ENCODE peak calls at places on chromosomes 13 and 19, in ten cellular contexts. X is GM23248, B is gastrocnemius medialis, P is mammary epithelial cell, T is transverse colon, O is tibial artery, I is breast epithelium, H is PC-3, M is thoracic aorta, U is heart left ventricle. V is an unnamed sample. For H3K9me3, the result is how much of the 10 kb centered on the place peaks cover.

GRCh38 chr13:27379694-27380596 is 44.5 kb upstream of the GTF3A start:
- DNase-seq in X (peak), H (peak), U (peak), B (no peak), T (peak), O (peak), M (no peak), P (peak), I (peak), V (no peak)

GRCh38 chr13:33466262-33466661 is 180.7 kb upstream of the STARD13 start:
- DNase-seq in X (no peak), U (no peak), O (no peak), T (no peak), H (no peak), M (no peak), B (no peak), P (no peak), I (no peak), V (no peak)

GRCh38 chr13:25232937-25233515 is 54.3 kb downstream of the MTMR6 start:
- DNase-seq in H (peak), P (peak), U (no peak), B (no peak), T (no peak), M (no peak), O (no peak), I (no peak), X (peak), V (no peak)

GRCh38 chr19:18894254-18895037 is 1.5 kb downstream of the CERS1 start:
- DNase-seq in X (peak), O (no peak), H (no peak), I (no peak), M (no peak), U (no peak), T (no peak), P (no peak), B (no peak), V (no peak)

GRCh38 chr19:42132851-42133528 is 744 bp upstream of the POU2F2 start:
- DNase-seq in X (peak), B (no peak), H (peak), T (peak), U (peak), P (peak), M (no peak), I (peak), O (peak), V (no peak)

GRCh38 chr13:22357132-22357531 is 686.3 kb downstream of the FGF9 start:
- DNase-seq in U (no peak), P (no peak), O (no peak), X (no peak), H (no peak), T (no peak), M (no peak), I (no peak), B (no peak), V (no peak)

GRCh38 chr13:25286308-25286968 is 850 bp downstream of the MTMR6 start:
- DNase-seq in T (peak), I (no peak), O (no peak), X (peak), U (peak), H (peak), B (no peak), M (no peak), P (peak), V (no peak)

GRCh38 chr13:22561581-22561980 is 619.2 kb upstream of the SGCG start:
- DNase-seq in I (no peak), U (no peak), H (no peak), P (no peak), X (no peak), O (no peak), B (no peak), T (no peak), M (no peak), V (no peak)

GRCh38 chr13:92967923-92968322 is 258.7 kb upstream of the GPC6 start:
- DNase-seq in X (peak), H (peak), B (no peak), U (no peak), M (no peak), O (no peak), I (no peak), T (no peak), P (peak), V (no peak)

GRCh38 chr13:33258437-33259193 is 26.9 kb downstream of the STARD13 start:
- DNase-seq in X (peak), P (no peak), U (no peak), B (no peak), M (no peak), I (no peak), T (no peak), H (no peak), O (no peak), V (no peak)

GRCh38 chr19:27709496-27709895 is 1503.5 kb downstream of the UQCRFS1 start:
- DNase-seq in B (no peak), M (no peak), I (no peak), H (no peak), X (no peak), P (no peak), U (no peak), T (no peak), O (no peak), V (no peak)

GRCh38 chr19:16619456-16619855 is 8.5 kb downstream of the MED26 start:
- DNase-seq in I (no peak), T (no peak), U (peak), B (no peak), O (no peak), P (peak), H (no peak), M (no peak), X (peak), V (no peak)

GRCh38 chr19:14004619-14005380 is 1.3 kb downstream of the RFX1 start:
- DNase-seq in H (no peak), X (peak), B (peak), O (peak), P (peak), T (peak), U (peak), I (peak), M (no peak), V (no peak)

GRCh38 chr13:72121466-72121865 is 254.5 kb upstream of the DACH1 start:
- DNase-seq in T (no peak), H (no peak), U (no peak), I (no peak), B (no peak), X (no peak), O (no peak), P (no peak), M (no peak), V (no peak)

GRCh38 chr19:31146546-31147183 is 202.6 kb downstream of the TSHZ3 start:
- DNase-seq in H (no peak), T (no peak), O (no peak), I (no peak), M (no peak), U (no peak), X (peak), B (no peak), P (peak), V (no peak)

GRCh38 chr13:36329355-36329754 is 16.8 kb downstream of the SPART start:
- DNase-seq in X (no peak), B (no peak), O (no peak), U (no peak), M (no peak), T (no peak), H (no peak), I (no peak), P (no peak), V (no peak)
- H3K9me3 ChIP-seq in X (under half), B (under half), O (under half), U (under half), M (under half), T (under half), H (under half), I (under half), P (under half), V (under half)

DNA sequence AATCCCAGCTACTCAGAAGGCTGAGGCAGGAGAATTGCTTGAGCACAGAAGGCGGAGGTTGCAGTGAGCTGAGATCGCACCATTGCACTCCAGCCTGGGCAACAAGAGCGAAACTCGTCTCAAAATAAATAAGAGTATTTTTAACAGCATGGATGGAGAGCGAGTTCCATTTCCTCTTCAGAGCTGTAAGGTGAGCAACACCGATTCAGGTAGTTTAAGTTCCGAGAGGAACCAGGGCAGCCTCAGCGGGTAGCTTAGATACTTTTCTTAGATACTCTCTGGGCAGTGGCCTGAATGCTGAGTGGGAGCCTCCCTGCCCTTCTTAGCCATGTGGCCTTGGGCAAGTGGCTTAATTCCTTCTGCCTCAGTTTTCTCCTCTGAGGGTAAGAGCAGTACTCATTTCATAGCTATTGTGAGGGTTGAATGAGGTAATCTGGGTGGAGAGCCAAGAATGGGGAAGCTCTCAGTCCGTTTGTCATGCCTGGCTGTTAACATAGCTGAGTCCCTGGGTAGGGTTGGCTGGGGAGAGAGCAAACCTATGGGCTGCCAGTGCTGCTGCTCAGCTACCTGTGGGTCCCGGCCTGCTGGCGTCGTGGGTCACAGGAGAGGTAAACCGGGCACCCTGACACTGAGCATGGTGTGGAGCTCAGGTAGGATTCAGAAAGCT is 4.1 kb downstream of the ATP11A start:
- DNase-seq in M (no peak), H (peak), T (no peak), U (no peak), B (peak), O (peak), P (peak), X (peak), I (no peak), V (peak)
- H3K27ac ChIP-seq in M (no peak), H (no peak), T (no peak), U (peak), B (peak), O (no peak), P (no peak), X (peak), I (no peak), V (no peak)

GRCh38 chr19:55907286-55907685 is 24.9 kb downstream of the NLRP13 start:
- DNase-seq in I (no peak), M (no peak), H (no peak), O (no peak), X (no peak), T (no peak), B (no peak), P (no peak), U (no peak), V (no peak)

GRCh38 chr19:55907746-55908145 is 24.4 kb downstream of the NLRP13 start:
- DNase-seq in I (no peak), B (no peak), X (no peak), U (no peak), P (no peak), O (no peak), M (no peak), H (no peak), T (no peak), V (no peak)

GRCh38 chr19:55913643-55914268 is 18.4 kb downstream of the NLRP13 start:
- DNase-seq in P (no peak), M (no peak), U (no peak), I (no peak), X (no peak), B (no peak), H (peak), T (no peak), O (no peak), V (no peak)

GRCh38 chr19:55912916-55913315 is 19.2 kb downstream of the NLRP13 start:
- DNase-seq in T (no peak), O (no peak), B (no peak), X (no peak), I (no peak), H (no peak), M (no peak), U (no peak), P (no peak), V (no peak)

DNA sequence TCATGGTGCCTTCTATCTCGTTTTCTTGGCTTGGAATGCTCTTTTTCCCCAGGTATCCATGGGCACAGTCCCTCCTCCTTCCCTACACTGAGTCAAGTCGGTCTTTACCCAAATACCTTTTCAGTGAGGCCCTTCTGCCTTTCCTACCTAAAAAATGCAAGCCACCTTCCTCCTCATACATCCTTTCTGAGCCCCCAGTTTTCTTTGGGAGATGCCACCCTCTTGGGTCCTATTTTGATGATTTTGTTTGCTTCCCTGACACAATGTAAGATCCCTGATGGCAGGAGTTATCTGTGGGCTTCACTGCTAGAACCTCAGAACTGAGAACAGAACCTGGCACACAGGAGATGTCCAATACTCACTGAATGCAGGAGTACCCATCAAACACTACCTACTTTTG is 22.3 kb downstream of the NLRP13 start:
- DNase-seq in H (no peak), U (no peak), T (no peak), O (no peak), I (no peak), M (no peak), B (no peak), P (no peak), X (no peak), V (no peak)
- H3K9me3 ChIP-seq in H (under half), U (under half), T (under half), O (under half), I (under half), M (under half), B (under half), P (under half), X (under half), V (half or more)

GRCh38 chr13:36530861-36531590 is 98.7 kb downstream of the CCNA1 start:
- DNase-seq in P (no peak), H (no peak), O (no peak), M (no peak), U (no peak), B (no peak), X (no peak), T (no peak), I (no peak), V (no peak)
- H3K27ac ChIP-seq in P (no peak), H (no peak), O (no peak), M (no peak), U (no peak), B (no peak), X (no peak), T (no peak), I (no peak), V (no peak)

GRCh38 chr19:9461938-9462337 is 26.6 kb upstream of the ZNF266 start:
- DNase-seq in U (no peak), I (no peak), H (no peak), M (no peak), B (no peak), P (no peak), X (no peak), T (no peak), O (no peak), V (no peak)
- H3K9me3 ChIP-seq in U (half or more), I (half or more), H (half or more), M (under half), B (under half), P (under half), X (under half), T (half or more), O (under half), V (under half)

DNA sequence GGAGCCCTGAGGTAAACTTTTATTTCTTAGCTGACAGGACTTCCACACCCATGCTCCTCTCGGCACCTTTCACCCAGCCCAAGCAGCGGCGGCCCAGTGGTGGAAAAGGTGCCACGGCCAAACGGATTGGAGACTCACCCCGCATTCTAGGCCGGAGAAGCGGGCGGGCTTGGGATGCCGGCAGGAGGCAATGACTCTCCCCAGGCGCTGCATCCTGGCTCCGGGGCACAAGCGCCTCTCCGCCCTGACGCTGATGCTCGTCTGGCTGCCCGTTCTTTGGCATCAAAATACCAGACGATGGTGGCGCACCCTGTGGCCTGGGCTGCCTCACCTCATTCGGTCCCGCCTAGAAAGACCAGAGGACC is 6.7 kb upstream of the ZNF606 start:
- DNase-seq in X (no peak), U (no peak), T (no peak), H (no peak), O (no peak), P (no peak), I (no peak), B (no peak), M (no peak), V (no peak)
- H3K27ac ChIP-seq in X (peak), U (peak), T (peak), H (no peak), O (no peak), P (peak), I (peak), B (no peak), M (no peak), V (peak)

GRCh38 chr13:113562085-113562749 is 22.3 kb upstream of the TFDP1 start:
- DNase-seq in H (peak), I (peak), O (no peak), B (no peak), U (peak), M (no peak), T (peak), X (peak), P (peak), V (peak)
- H3K9me3 ChIP-seq in H (under half), I (under half), O (under half), B (under half), U (under half), M (under half), T (under half), X (under half), P (under half), V (under half)

DNA sequence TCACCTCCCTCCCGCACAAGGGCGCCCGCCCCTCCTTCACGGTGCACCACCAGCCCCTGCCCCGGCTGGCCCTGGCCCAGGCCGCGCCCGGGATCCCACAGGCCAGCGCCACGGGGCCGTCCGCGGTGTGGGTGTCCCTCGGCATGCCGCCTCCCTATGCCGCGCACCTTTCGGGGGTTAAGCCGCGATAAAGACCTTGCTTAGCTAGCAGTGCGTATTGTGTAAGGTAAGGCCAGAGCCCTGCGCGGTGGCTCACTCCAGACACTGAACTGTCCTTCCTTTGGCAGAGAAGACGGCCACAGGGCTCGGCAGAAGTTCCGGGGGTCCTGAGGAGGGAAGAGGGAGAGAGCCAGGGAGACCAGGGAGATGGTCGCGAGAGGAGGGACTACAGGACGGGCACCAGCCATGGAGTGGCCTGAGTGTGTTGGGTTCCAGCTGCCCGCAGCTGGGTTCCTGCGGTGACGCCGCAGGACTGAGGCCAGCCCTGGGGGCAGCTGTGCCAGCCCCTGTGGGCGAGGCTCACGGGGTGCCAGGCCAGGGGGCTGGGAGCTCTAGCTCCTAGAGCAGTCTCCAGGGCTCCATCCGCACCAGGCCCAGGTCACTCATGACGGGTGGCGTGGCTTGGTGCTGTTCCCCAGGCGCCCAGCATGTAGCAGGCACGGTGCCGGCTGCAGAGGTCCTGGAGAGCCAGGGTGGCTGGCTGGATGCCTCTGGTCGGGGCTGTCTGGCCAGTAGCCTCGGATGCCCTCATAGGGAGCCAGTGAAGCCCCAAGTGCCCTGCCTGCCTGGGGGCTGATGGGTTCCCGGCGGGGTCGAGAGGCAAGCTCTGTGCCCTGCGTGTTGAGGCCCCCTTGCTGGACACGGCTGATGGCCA is 7.7 kb downstream of the PLEKHJ1 start:
- DNase-seq in U (no peak), B (no peak), H (no peak), X (no peak), P (no peak), O (no peak), M (no peak), I (no peak), T (no peak), V (no peak)
- H3K27ac ChIP-seq in U (no peak), B (peak), H (no peak), X (no peak), P (no peak), O (no peak), M (no peak), I (no peak), T (no peak), V (no peak)

DNA sequence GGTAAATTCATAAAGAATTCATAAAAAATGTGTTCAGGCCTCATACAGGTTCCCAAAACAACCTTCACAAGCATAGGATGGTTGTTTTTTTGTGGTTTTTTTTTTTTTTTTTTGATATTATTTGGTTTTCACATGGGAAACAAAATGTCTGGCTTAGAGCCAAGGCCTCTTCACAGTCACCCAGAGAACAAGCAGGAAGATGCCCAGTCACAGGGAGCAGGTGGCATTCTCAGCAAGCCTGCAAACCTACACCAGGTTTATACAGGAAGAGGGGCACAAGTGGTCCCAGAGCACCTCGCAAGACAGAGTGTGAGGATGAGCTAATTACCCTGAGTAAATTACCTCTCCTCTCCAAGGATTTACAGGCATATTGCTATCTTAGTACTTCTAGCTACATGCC is 1375.7 kb downstream of the EFNB2 start:
- DNase-seq in B (no peak), X (no peak), H (no peak), P (no peak), T (no peak), I (no peak), O (no peak), M (no peak), U (no peak), V (no peak)
- H3K9me3 ChIP-seq in B (under half), X (under half), H (under half), P (under half), T (under half), I (under half), O (under half), M (under half), U (under half), V (under half)

GRCh38 chr19:58305932-58306323 is 751 bp downstream of the ERVK3-1 start:
- DNase-seq in B (no peak), X (peak), O (no peak), H (no peak), I (no peak), P (peak), M (no peak), U (no peak), T (peak), V (no peak)

GRCh38 chr19:58305065-58305931 is at the start of gene ERVK3-1:
- DNase-seq in I (peak), B (peak), P (peak), M (peak), H (peak), U (peak), T (peak), X (peak), O (peak), V (peak)

GRCh38 chr19:58304255-58304654 is 922 bp upstream of the ERVK3-1 start:
- DNase-seq in H (no peak), M (no peak), T (no peak), U (no peak), P (no peak), X (no peak), I (no peak), O (no peak), B (no peak), V (no peak)

GRCh38 chr19:58307736-58308135 is 2.6 kb downstream of the ERVK3-1 start:
- DNase-seq in X (no peak), T (no peak), M (no peak), H (no peak), P (no peak), I (no peak), B (no peak), U (no peak), O (no peak), V (no peak)

DNA sequence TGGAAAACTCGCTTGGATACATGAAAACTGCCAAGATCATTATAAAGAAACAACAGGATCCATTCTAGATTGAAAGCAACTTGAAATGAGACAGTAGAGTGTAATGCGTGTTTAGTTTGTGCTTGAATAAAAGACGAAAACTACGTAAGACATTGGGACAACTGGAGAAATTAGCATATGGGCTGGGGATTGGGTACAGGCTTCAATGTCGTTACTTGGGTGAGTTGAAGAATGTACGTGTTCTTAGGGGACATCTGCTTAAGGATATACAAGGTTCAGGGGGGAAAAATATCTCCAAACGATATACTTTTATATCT is 471 bp upstream of the ERVK3-1 start:
- DNase-seq in T (no peak), X (no peak), I (no peak), M (no peak), O (no peak), B (no peak), H (no peak), P (no peak), U (no peak), V (no peak)
- H3K27ac ChIP-seq in T (peak), X (peak), I (peak), M (peak), O (peak), B (peak), H (no peak), P (no peak), U (peak), V (peak)

V was measured in AG04450.